ENCODE peak calls at places on chromosomes 12 and 14, in six cellular contexts. One of them, this sample, is unnamed.

GRCh38 chr12:55072093-55072492 is 52.3 kb downstream of the NEUROD4 start:
- DNase-seq in HTR-8/SVneo: no peak
- DNase-seq in NCI-H1436: peak; percentile 73
- DNase-seq in GM12878: no peak
- DNase-seq in naive thymus-derived CD8-positive, alpha-beta T cell: peak; percentile 64
- DNase-seq in SHP77 treated with DMSO at 0.1 percent for 48 hours: no peak
- DNase-seq in this sample: peak; percentile 42

GRCh38 chr12:51827925-51828818 is 20.3 kb downstream of the FIGNL2 start:
- DNase-seq in HTR-8/SVneo: no peak
- DNase-seq in NCI-H1436: no peak
- DNase-seq in GM12878: no peak
- DNase-seq in naive thymus-derived CD8-positive, alpha-beta T cell: no peak
- DNase-seq in SHP77 treated with DMSO at 0.1 percent for 48 hours: no peak
- DNase-seq in this sample: peak; percentile 82

GRCh38 chr12:106137456-106138278 is 1.1 kb downstream of the NUAK1 start:
- DNase-seq in HTR-8/SVneo: no peak
- DNase-seq in NCI-H1436: no peak
- DNase-seq in GM12878: no peak
- DNase-seq in naive thymus-derived CD8-positive, alpha-beta T cell: no peak
- DNase-seq in SHP77 treated with DMSO at 0.1 percent for 48 hours: no peak
- DNase-seq in this sample: no peak

GRCh38 chr14:76872796-76873432 is 46.7 kb downstream of the LRRC74A start:
- DNase-seq in HTR-8/SVneo: peak; percentile 83
- DNase-seq in NCI-H1436: peak; percentile 46
- DNase-seq in GM12878: no peak
- DNase-seq in naive thymus-derived CD8-positive, alpha-beta T cell: peak; percentile 75
- DNase-seq in SHP77 treated with DMSO at 0.1 percent for 48 hours: no peak
- DNase-seq in this sample: peak; percentile 19

GRCh38 chr12:113757223-113758002 is 208.7 kb downstream of the RBM19 start:
- DNase-seq in HTR-8/SVneo: no peak
- DNase-seq in NCI-H1436: peak; percentile 13
- DNase-seq in GM12878: no peak
- DNase-seq in naive thymus-derived CD8-positive, alpha-beta T cell: no peak
- DNase-seq in SHP77 treated with DMSO at 0.1 percent for 48 hours: peak; percentile 43
- DNase-seq in this sample: peak; percentile 22

GRCh38 chr12:9604288-9604687 is 3.4 kb downstream of the KLRB1 start:
- DNase-seq in HTR-8/SVneo: no peak
- DNase-seq in NCI-H1436: no peak
- DNase-seq in GM12878: no peak
- DNase-seq in naive thymus-derived CD8-positive, alpha-beta T cell: no peak
- DNase-seq in SHP77 treated with DMSO at 0.1 percent for 48 hours: no peak
- DNase-seq in this sample: no peak

GRCh38 chr12:104667139-104667538 is 210.4 kb downstream of the CHST11 start:
- DNase-seq in HTR-8/SVneo: no peak
- DNase-seq in NCI-H1436: no peak
- DNase-seq in GM12878: no peak
- DNase-seq in naive thymus-derived CD8-positive, alpha-beta T cell: no peak
- DNase-seq in SHP77 treated with DMSO at 0.1 percent for 48 hours: no peak
- DNase-seq in this sample: peak; percentile 29

GRCh38 chr14:75344396-75344795 is 65.8 kb downstream of the FOS start:
- DNase-seq in HTR-8/SVneo: no peak
- DNase-seq in NCI-H1436: no peak
- DNase-seq in GM12878: no peak
- DNase-seq in naive thymus-derived CD8-positive, alpha-beta T cell: no peak
- DNase-seq in SHP77 treated with DMSO at 0.1 percent for 48 hours: no peak
- DNase-seq in this sample: no peak

GRCh38 chr14:66600416-66600815 is 92.5 kb downstream of the GPHN start:
- DNase-seq in HTR-8/SVneo: no peak
- DNase-seq in NCI-H1436: no peak
- DNase-seq in GM12878: no peak
- DNase-seq in naive thymus-derived CD8-positive, alpha-beta T cell: no peak
- DNase-seq in SHP77 treated with DMSO at 0.1 percent for 48 hours: no peak
- DNase-seq in this sample: peak; percentile 75